ENCODE peak calls at places on chromosomes 5 and 9, in seven cellular contexts. One of them, this sample, is unnamed.

GRCh38 chr5:170482511-170482910 is 21.3 kb upstream of the KCNIP1 start:
- DNase-seq in left ventricle myocardium inferior: no peak
- DNase-seq in endothelial cell: no peak
- DNase-seq in HCT116: no peak
- DNase-seq in GM10248: no peak
- DNase-seq in MCF 10A: no peak
- DNase-seq in uterus: no peak
- DNase-seq in this sample: no peak

GRCh38 chr5:76391014-76391413 is 12.1 kb upstream of the IQGAP2 start:
- DNase-seq in MCF 10A: no peak
- DNase-seq in HCT116: no peak
- DNase-seq in left ventricle myocardium inferior: no peak
- DNase-seq in endothelial cell: no peak
- DNase-seq in uterus: no peak
- DNase-seq in GM10248: no peak
- DNase-seq in this sample: no peak

GRCh38 chr9:631596-631995 is 209.9 kb upstream of the DMRT1 start:
- DNase-seq in left ventricle myocardium inferior: no peak
- DNase-seq in HCT116: no peak
- DNase-seq in uterus: no peak
- DNase-seq in endothelial cell: no peak
- DNase-seq in GM10248: no peak
- DNase-seq in MCF 10A: peak; percentile 17
- DNase-seq in this sample: peak; percentile 58

GRCh38 chr9:88952086-88952615 is 39.1 kb upstream of the S1PR3 start:
- DNase-seq in left ventricle myocardium inferior: no peak
- DNase-seq in uterus: no peak
- DNase-seq in MCF 10A: no peak
- DNase-seq in HCT116: no peak
- DNase-seq in endothelial cell: no peak
- DNase-seq in GM10248: no peak
- DNase-seq in this sample: no peak

GRCh38 chr5:177575488-177575887 is 16.5 kb upstream of the TMED9 start:
- DNase-seq in uterus: no peak
- DNase-seq in MCF 10A: no peak
- DNase-seq in HCT116: no peak
- DNase-seq in endothelial cell: no peak
- DNase-seq in left ventricle myocardium inferior: no peak
- DNase-seq in GM10248: no peak
- DNase-seq in this sample: no peak

GRCh38 chr5:107570805-107571531 is 99.8 kb downstream of the EFNA5 start:
- DNase-seq in uterus: no peak
- DNase-seq in left ventricle myocardium inferior: no peak
- DNase-seq in MCF 10A: peak; percentile 67
- DNase-seq in GM10248: peak; percentile 50
- DNase-seq in HCT116: no peak
- DNase-seq in endothelial cell: no peak
- DNase-seq in this sample: peak; percentile 25

GRCh38 chr5:6496207-6496584 is 47.5 kb downstream of the UBE2QL1 start:
- DNase-seq in MCF 10A: no peak
- DNase-seq in left ventricle myocardium inferior: no peak
- DNase-seq in GM10248: peak; percentile 55
- DNase-seq in HCT116: no peak
- DNase-seq in uterus: no peak
- DNase-seq in endothelial cell: no peak
- DNase-seq in this sample: no peak

GRCh38 chr9:89870207-89870606 is 265.4 kb downstream of the GADD45G start:
- DNase-seq in HCT116: no peak
- DNase-seq in left ventricle myocardium inferior: no peak
- DNase-seq in GM10248: no peak
- DNase-seq in endothelial cell: no peak
- DNase-seq in uterus: peak; percentile 50
- DNase-seq in MCF 10A: no peak
- DNase-seq in this sample: no peak

GRCh38 chr9:14752871-14753270 is 30.3 kb upstream of the CER1 start:
- DNase-seq in uterus: no peak
- DNase-seq in MCF 10A: no peak
- DNase-seq in GM10248: no peak
- DNase-seq in left ventricle myocardium inferior: no peak
- DNase-seq in HCT116: no peak
- DNase-seq in endothelial cell: no peak
- DNase-seq in this sample: no peak

GRCh38 chr9:132697230-132697629 is 27.0 kb downstream of the GTF3C4 start:
- DNase-seq in HCT116: peak; percentile 13
- DNase-seq in MCF 10A: no peak
- DNase-seq in left ventricle myocardium inferior: no peak
- DNase-seq in uterus: no peak
- DNase-seq in GM10248: no peak
- DNase-seq in endothelial cell: no peak
- DNase-seq in this sample: no peak

GRCh38 chr9:129570450-129571297 is 50.2 kb downstream of the C9orf50 start:
- DNase-seq in GM10248: no peak
- DNase-seq in endothelial cell: no peak
- DNase-seq in MCF 10A: peak; percentile 95
- DNase-seq in uterus: peak; percentile 74
- DNase-seq in HCT116: peak; percentile 70
- DNase-seq in left ventricle myocardium inferior: peak; percentile 61
- DNase-seq in this sample: peak; percentile 56

GRCh38 chr9:37675661-37676060 is 24.9 kb downstream of the FRMPD1 start:
- DNase-seq in HCT116: no peak
- DNase-seq in left ventricle myocardium inferior: no peak
- DNase-seq in uterus: no peak
- DNase-seq in endothelial cell: no peak
- DNase-seq in GM10248: no peak
- DNase-seq in MCF 10A: no peak
- DNase-seq in this sample: no peak

GRCh38 chr9:79847074-79847473 is 275.3 kb downstream of the TLE4 start:
- DNase-seq in endothelial cell: no peak
- DNase-seq in HCT116: no peak
- DNase-seq in left ventricle myocardium inferior: no peak
- DNase-seq in GM10248: no peak
- DNase-seq in MCF 10A: no peak
- DNase-seq in uterus: no peak
- DNase-seq in this sample: no peak

GRCh38 chr9:114189823-114190562 is 34.7 kb downstream of the COL27A1 start:
- DNase-seq in MCF 10A: no peak
- DNase-seq in HCT116: no peak
- DNase-seq in GM10248: no peak
- DNase-seq in left ventricle myocardium inferior: no peak
- DNase-seq in endothelial cell: no peak
- DNase-seq in uterus: no peak
- DNase-seq in this sample: no peak

GRCh38 chr5:172104021-172104420 is 84.0 kb downstream of the STK10 start:
- DNase-seq in uterus: no peak
- DNase-seq in left ventricle myocardium inferior: peak; percentile 15
- DNase-seq in MCF 10A: no peak
- DNase-seq in GM10248: no peak
- DNase-seq in HCT116: no peak
- DNase-seq in endothelial cell: no peak
- DNase-seq in this sample: no peak

GRCh38 chr9:17930091-17930490 is 351.2 kb downstream of the SH3GL2 start:
- DNase-seq in left ventricle myocardium inferior: no peak
- DNase-seq in MCF 10A: no peak
- DNase-seq in GM10248: no peak
- DNase-seq in endothelial cell: no peak
- DNase-seq in uterus: no peak
- DNase-seq in HCT116: no peak
- DNase-seq in this sample: no peak

GRCh38 chr9:128553695-128554094 is 1.3 kb downstream of the SPTAN1 start:
- DNase-seq in endothelial cell: no peak
- DNase-seq in left ventricle myocardium inferior: no peak
- DNase-seq in uterus: no peak
- DNase-seq in HCT116: no peak
- DNase-seq in GM10248: no peak
- DNase-seq in MCF 10A: peak; percentile 63
- DNase-seq in this sample: no peak

GRCh38 chr9:5375790-5376477 is 36.3 kb upstream of the RLN1 start:
- DNase-seq in HCT116: no peak
- DNase-seq in MCF 10A: no peak
- DNase-seq in left ventricle myocardium inferior: no peak
- DNase-seq in endothelial cell: no peak
- DNase-seq in uterus: no peak
- DNase-seq in GM10248: no peak
- DNase-seq in this sample: no peak

GRCh38 chr9:32928912-32929311 is 72.5 kb downstream of the APTX start:
- DNase-seq in endothelial cell: no peak
- DNase-seq in GM10248: no peak
- DNase-seq in MCF 10A: peak; percentile 5
- DNase-seq in HCT116: no peak
- DNase-seq in left ventricle myocardium inferior: no peak
- DNase-seq in uterus: no peak
- DNase-seq in this sample: peak; percentile 41

GRCh38 chr9:122088880-122089567 is 4.1 kb downstream of the TTLL11 start:
- DNase-seq in GM10248: no peak
- DNase-seq in endothelial cell: no peak
- DNase-seq in uterus: no peak
- DNase-seq in HCT116: no peak
- DNase-seq in left ventricle myocardium inferior: no peak
- DNase-seq in MCF 10A: no peak
- DNase-seq in this sample: no peak

GRCh38 chr5:150500905-150501304 is 7.0 kb upstream of the NDST1 start:
- DNase-seq in HCT116: no peak
- DNase-seq in uterus: no peak
- DNase-seq in GM10248: no peak
- DNase-seq in left ventricle myocardium inferior: no peak
- DNase-seq in MCF 10A: no peak
- DNase-seq in endothelial cell: no peak
- DNase-seq in this sample: no peak

GRCh38 chr9:10690546-10690945 is 77.7 kb upstream of the PTPRD start:
- DNase-seq in uterus: no peak
- DNase-seq in left ventricle myocardium inferior: no peak
- DNase-seq in endothelial cell: no peak
- DNase-seq in MCF 10A: no peak
- DNase-seq in GM10248: no peak
- DNase-seq in HCT116: no peak
- DNase-seq in this sample: no peak

GRCh38 chr9:126919193-126919592 is 4.6 kb downstream of the RALGPS1 start:
- DNase-seq in uterus: no peak
- DNase-seq in endothelial cell: no peak
- DNase-seq in MCF 10A: no peak
- DNase-seq in left ventricle myocardium inferior: no peak
- DNase-seq in GM10248: no peak
- DNase-seq in HCT116: no peak
- DNase-seq in this sample: no peak

GRCh38 chr5:180082633-180083420 is 11.3 kb upstream of the RNF130 start:
- DNase-seq in GM10248: no peak
- DNase-seq in uterus: no peak
- DNase-seq in left ventricle myocardium inferior: no peak
- DNase-seq in endothelial cell: no peak
- DNase-seq in MCF 10A: no peak
- DNase-seq in HCT116: no peak
- DNase-seq in this sample: no peak

DNA sequence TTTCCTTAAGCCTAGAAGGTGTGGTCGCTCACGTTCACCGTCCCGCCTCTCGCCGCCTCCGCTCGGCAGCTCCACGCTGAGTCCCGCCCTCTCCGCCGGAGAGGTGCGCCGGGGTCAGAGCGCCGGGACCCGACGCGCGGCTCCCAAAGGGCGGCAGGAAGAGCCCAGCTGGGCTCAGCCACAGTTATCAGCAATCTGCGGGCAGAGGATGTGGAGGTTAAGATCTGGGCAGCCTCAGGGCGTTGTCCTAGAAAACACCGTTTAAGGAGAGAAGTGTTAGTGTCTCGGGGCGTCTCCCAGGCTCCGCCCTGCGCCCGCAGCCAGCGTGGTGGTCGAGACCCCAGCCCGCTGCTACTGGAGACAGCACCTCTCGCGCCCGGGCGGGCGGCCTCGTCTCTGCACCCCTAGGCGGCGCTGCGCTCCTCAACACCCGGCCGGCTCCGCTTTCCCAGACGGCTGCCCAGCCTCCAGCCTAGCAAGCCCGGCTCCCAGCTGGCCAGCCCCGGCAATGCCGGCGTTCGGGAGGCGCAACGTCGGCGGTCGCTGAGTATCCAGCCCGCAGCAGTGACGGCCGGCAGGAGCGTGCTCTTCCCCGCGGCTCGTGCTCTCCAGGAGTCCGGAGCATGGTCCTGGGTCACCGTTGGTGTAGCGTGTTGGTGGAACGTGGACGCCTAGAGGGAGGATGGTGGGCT is at the start of gene PCDHAC1:
- DNase-seq in endothelial cell: peak; percentile 96
- DNase-seq in MCF 10A: peak; percentile 92
- DNase-seq in HCT116: peak; percentile 68
- DNase-seq in left ventricle myocardium inferior: peak; percentile 70
- DNase-seq in GM10248: no peak
- DNase-seq in uterus: peak; percentile 74
- DNase-seq in this sample: peak; percentile 21
- TF ChIP-seq CTCF in endothelial cell: peak; percentile 94
- TF ChIP-seq CTCF in MCF 10A: peak; percentile 98
- TF ChIP-seq CTCF in HCT116: peak; percentile 80
- TF ChIP-seq CTCF in left ventricle myocardium inferior: peak; percentile 72
- TF ChIP-seq CTCF in GM10248: no peak
- TF ChIP-seq CTCF in uterus: peak; percentile 82
- TF ChIP-seq CTCF in this sample: peak; percentile 85

DNA sequence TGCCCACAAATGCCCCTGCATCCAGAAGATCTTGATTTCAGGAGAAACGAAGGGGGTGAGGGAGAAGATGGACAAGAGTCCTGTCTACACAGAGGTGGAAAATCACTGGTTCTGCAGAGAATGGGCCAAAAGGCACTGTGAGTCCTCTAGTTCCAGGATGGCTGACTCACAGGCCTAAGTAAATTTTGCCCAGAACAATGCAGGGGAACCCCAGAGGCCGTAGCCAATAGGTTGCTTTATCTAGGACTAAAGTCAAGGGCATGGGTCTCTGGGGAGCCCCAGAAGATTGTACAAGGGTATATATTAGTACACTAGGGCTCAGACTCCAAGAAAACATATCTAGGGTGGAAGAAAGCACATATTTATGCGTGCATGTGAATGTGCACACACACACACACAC is 98.0 kb downstream of the SLIT3 start:
- DNase-seq in left ventricle myocardium inferior: no peak
- DNase-seq in MCF 10A: no peak
- DNase-seq in uterus: no peak
- DNase-seq in endothelial cell: no peak
- DNase-seq in HCT116: no peak
- DNase-seq in GM10248: no peak
- DNase-seq in this sample: no peak
- TF ChIP-seq CTCF in left ventricle myocardium inferior: no peak
- TF ChIP-seq CTCF in MCF 10A: no peak
- TF ChIP-seq CTCF in uterus: no peak
- TF ChIP-seq CTCF in endothelial cell: no peak
- TF ChIP-seq CTCF in HCT116: no peak
- TF ChIP-seq CTCF in GM10248: no peak
- TF ChIP-seq CTCF in this sample: no peak

GRCh38 chr5:19615661-19616060 is 372.3 kb downstream of the CDH18 start:
- DNase-seq in left ventricle myocardium inferior: no peak
- DNase-seq in GM10248: no peak
- DNase-seq in uterus: no peak
- DNase-seq in MCF 10A: no peak
- DNase-seq in endothelial cell: no peak
- DNase-seq in HCT116: no peak
- DNase-seq in this sample: no peak

GRCh38 chr5:19616821-19617220 is 371.2 kb downstream of the CDH18 start:
- DNase-seq in HCT116: no peak
- DNase-seq in endothelial cell: no peak
- DNase-seq in left ventricle myocardium inferior: no peak
- DNase-seq in GM10248: no peak
- DNase-seq in uterus: no peak
- DNase-seq in MCF 10A: no peak
- DNase-seq in this sample: no peak
- TF ChIP-seq CTCF in HCT116: no peak
- TF ChIP-seq CTCF in endothelial cell: no peak
- TF ChIP-seq CTCF in left ventricle myocardium inferior: no peak
- TF ChIP-seq CTCF in GM10248: no peak
- TF ChIP-seq CTCF in uterus: no peak
- TF ChIP-seq CTCF in MCF 10A: no peak
- TF ChIP-seq CTCF in this sample: no peak

GRCh38 chr5:174816858-174817257 is 92.5 kb downstream of the MSX2 start:
- DNase-seq in HCT116: no peak
- DNase-seq in uterus: no peak
- DNase-seq in MCF 10A: peak; percentile 52
- DNase-seq in GM10248: no peak
- DNase-seq in left ventricle myocardium inferior: no peak
- DNase-seq in endothelial cell: no peak
- DNase-seq in this sample: no peak
- TF ChIP-seq CTCF in HCT116: peak; percentile 10
- TF ChIP-seq CTCF in uterus: no peak
- TF ChIP-seq CTCF in MCF 10A: peak; percentile 60
- TF ChIP-seq CTCF in GM10248: no peak
- TF ChIP-seq CTCF in left ventricle myocardium inferior: peak; percentile 30
- TF ChIP-seq CTCF in endothelial cell: peak; percentile 75
- TF ChIP-seq CTCF in this sample: peak; percentile 45